ENCODE peak calls at places on chromosomes 1 and 21, in four cellular contexts. H is OCI-LY7, C is H1, F is breast epithelium. D is an unnamed sample.

GRCh38 chr1:200837931-200838571 is 34.7 kb upstream of the GPR25 start:
- DNase-seq in F (no peak), C (no peak), H (peak; percentile 21), D (peak; percentile 48)

GRCh38 chr1:14567056-14567455 is 31.4 kb upstream of the KAZN start:
- DNase-seq in C (peak; percentile 63), F (no peak), H (peak; percentile 25), D (no peak)

GRCh38 chr1:7405844-7406500 is 365.1 kb upstream of the VAMP3 start:
- DNase-seq in C (peak; percentile 29), F (no peak), H (no peak), D (no peak)

GRCh38 chr1:118878661-118879060 is 109.5 kb downstream of the TBX15 start:
- DNase-seq in C (no peak), H (no peak), F (no peak), D (no peak)

GRCh38 chr1:18541046-18541795 is 60.5 kb downstream of the KLHDC7A start:
- DNase-seq in F (no peak), H (no peak), C (peak; percentile 31), D (no peak)

GRCh38 chr21:33424214-33424613 is 21.0 kb downstream of the IFNGR2 start:
- DNase-seq in F (no peak), C (no peak), H (no peak), D (no peak)

GRCh38 chr1:245493029-245493428 is 338.2 kb downstream of the KIF26B start:
- DNase-seq in H (peak; percentile 21), C (no peak), F (no peak), D (peak; percentile 24)

GRCh38 chr1:228342627-228343210 is 63.9 kb downstream of the TRIM11 start:
- DNase-seq in F (peak; percentile 35), H (no peak), C (no peak), D (no peak)

GRCh38 chr1:231171623-231172197 is 9.9 kb downstream of the TRIM67 start:
- DNase-seq in C (no peak), F (no peak), H (no peak), D (no peak)

DNA sequence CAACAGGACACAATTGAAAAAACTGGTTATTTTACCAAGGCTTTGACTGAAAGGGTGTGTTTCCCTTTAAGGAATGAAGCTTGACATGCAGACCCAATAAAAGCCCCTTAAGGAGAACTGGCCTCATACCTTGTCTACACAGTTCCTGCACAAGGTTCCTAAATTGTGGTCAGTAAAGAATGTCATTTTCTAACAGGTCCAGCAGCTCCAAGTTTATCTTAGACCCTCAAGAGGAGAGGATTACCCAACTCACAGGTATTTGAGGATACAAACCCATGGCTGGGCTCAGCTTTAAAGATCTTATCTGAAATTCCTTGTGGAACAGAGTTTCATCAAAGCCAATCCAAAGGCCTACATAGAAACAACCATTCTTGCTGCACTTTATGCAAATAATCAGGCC is 31.4 kb upstream of the CBR3 start:
- DNase-seq in C (no peak), F (no peak), H (no peak), D (no peak)
- H3K27ac ChIP-seq in C (no peak overlapping the region), F (no peak overlapping the region), H (no peak overlapping the region), D (no peak overlapping the region)

DNA sequence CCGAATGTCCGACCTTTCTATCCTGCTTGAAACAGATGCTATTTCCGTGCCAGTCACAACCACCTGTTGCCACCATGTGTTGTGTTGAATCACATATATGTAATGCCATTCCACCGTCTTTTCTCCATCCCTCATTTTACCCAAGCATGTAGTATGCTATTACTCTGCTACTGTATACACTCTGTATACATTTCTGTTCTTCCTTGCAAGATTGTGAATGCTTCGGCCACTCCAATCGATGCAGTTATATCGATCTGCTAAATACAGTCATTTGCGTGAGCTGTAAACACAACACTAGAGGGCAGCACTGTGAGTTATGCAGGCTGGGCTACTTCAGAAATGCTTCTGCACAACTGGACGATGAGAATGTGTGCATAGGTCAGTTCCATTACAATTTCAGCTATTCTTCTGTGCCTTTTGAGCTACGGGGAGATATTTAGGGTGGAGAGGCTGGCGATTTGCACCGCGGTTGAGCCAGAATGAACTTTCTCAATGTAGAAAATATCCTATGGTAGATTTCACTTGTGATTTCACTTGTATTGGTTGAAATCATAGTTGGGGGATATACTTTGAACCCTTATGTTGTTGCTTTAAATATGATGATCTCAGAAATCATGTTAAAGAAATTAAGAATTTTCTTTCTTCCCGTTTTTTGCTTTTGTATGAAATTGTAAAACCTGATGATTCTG is 289.8 kb downstream of the NTNG1 start:
- DNase-seq in C (no peak), F (no peak), H (peak; percentile 70), D (peak; percentile 79)
- TF ChIP-seq CTCF in C (peak; percentile 51), F (no peak), H (peak; percentile 92), D (peak; percentile 66)

GRCh38 chr1:15764269-15764764 is 5.7 kb downstream of the FBLIM1 start:
- DNase-seq in C (no peak), H (no peak), F (no peak), D (no peak)
- H3K36me3 ChIP-seq in C (peaks cover 49% of the 10 kb centered on the region), H (no peaks in the 10 kb centered on the region), F (no peaks in the 10 kb centered on the region), D (peaks cover 25% of the 10 kb centered on the region)

DNA sequence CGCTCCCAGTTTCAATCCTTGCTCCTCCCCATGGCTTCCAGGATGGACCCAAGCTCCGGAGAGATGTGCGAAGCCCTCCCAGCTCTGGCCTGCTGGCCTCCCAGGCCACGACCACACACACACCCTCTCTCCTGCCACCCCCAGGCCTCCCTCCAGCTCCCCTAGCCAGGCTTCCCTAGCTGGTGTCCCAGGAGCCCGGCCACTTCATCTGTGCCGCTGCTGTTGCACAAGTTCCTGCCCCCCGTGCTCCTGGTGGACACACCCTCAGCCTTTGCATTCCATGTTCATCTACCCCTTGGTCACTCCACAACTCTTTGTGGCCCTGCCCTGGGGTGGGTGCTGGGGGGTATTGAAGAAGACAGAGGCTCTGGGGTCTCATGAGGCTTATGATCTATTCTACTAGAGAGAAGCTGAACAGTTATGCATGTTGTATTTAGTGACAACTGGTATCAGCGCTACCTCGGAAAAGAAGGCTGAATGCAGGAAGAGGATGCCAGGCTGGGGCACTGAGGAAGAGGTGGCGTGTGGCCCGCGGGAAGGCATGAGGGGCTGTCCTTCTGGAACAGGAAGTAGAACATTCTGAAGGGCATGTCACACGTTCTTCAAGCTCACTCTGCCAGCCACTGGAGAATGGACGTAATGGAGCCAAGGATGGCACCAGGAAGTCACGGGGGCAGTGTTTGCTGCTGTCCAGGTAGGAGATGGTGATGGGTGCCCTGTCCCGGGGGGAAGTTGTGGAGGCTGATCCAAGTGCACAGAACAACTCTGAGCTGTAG is 172.4 kb downstream of the PSMG1 start:
- DNase-seq in H (no peak), C (no peak), F (no peak), D (no peak)
- H3K27ac ChIP-seq in H (no peak overlapping the region), C (no peak overlapping the region), F (no peak overlapping the region), D (no peak overlapping the region)

GRCh38 chr1:26094677-26095383 is 16.8 kb upstream of the PDIK1L start:
- DNase-seq in H (no peak), C (peak; percentile 76), F (no peak), D (peak; percentile 36)
- TF ChIP-seq CTCF in H (no peak), C (no peak), F (no peak), D (peak; percentile 29)

GRCh38 chr1:161115132-161115711 is 2.6 kb downstream of the PFDN2 start:
- DNase-seq in H (no peak), F (no peak), C (no peak), D (peak; percentile 92)
- H3K36me3 ChIP-seq in H (peaks cover 43% of the 10 kb centered on the region), F (no peaks in the 10 kb centered on the region), C (peaks cover 7% of the 10 kb centered on the region), D (peaks cover 2% of the 10 kb centered on the region)

D was measured in cardiac muscle cell.